ENCODE peak calls at places on chromosomes 16 and 17, in five cellular contexts. One of them, this sample, is unnamed.
A peak's percentile ranks its signal among the peaks of the same experiment; 100 is the strongest.

GRCh38 chr16:75107505-75107904 is 9.1 kb downstream of the LDHD start:
- DNase-seq in pulmonary artery endothelial cell: no peak
- DNase-seq in HFFc6: no peak
- DNase-seq in naive B cell: no peak
- DNase-seq in GM13977: no peak
- DNase-seq in this sample: no peak

GRCh38 chr17:60573139-60573975 is 26.6 kb upstream of the PPM1D start:
- DNase-seq in pulmonary artery endothelial cell: peak; percentile 96
- DNase-seq in HFFc6: peak; percentile 62
- DNase-seq in GM13977: no peak
- DNase-seq in naive B cell: no peak
- DNase-seq in this sample: no peak

GRCh38 chr16:78684040-78684611 is 584.7 kb downstream of the WWOX start:
- DNase-seq in HFFc6: peak; percentile 39
- DNase-seq in pulmonary artery endothelial cell: no peak
- DNase-seq in naive B cell: no peak
- DNase-seq in GM13977: no peak
- DNase-seq in this sample: peak; percentile 98

GRCh38 chr16:53100889-53101288 is 46.1 kb downstream of the CHD9 start:
- DNase-seq in GM13977: no peak
- DNase-seq in HFFc6: no peak
- DNase-seq in pulmonary artery endothelial cell: no peak
- DNase-seq in naive B cell: no peak
- DNase-seq in this sample: no peak

GRCh38 chr17:18974407-18975149 is 22.6 kb downstream of the SLC5A10 start:
- DNase-seq in HFFc6: peak; percentile 20
- DNase-seq in GM13977: no peak
- DNase-seq in pulmonary artery endothelial cell: no peak
- DNase-seq in naive B cell: no peak
- DNase-seq in this sample: peak; percentile 36

GRCh38 chr16:61148930-61149329 is 887.3 kb downstream of the CDH8 start:
- DNase-seq in naive B cell: no peak
- DNase-seq in HFFc6: no peak
- DNase-seq in pulmonary artery endothelial cell: no peak
- DNase-seq in GM13977: no peak
- DNase-seq in this sample: no peak

GRCh38 chr17:49361129-49361901 is 735 bp downstream of the ZNF652 start:
- DNase-seq in HFFc6: no peak
- DNase-seq in pulmonary artery endothelial cell: no peak
- DNase-seq in naive B cell: peak; percentile 90
- DNase-seq in GM13977: peak; percentile 77
- DNase-seq in this sample: peak; percentile 21

GRCh38 chr17:65785109-65785508 is 223.7 kb upstream of the AXIN2 start:
- DNase-seq in naive B cell: no peak
- DNase-seq in HFFc6: peak; percentile 92
- DNase-seq in GM13977: no peak
- DNase-seq in pulmonary artery endothelial cell: peak; percentile 81
- DNase-seq in this sample: peak; percentile 94